ENCODE peak calls at places on chromosomes 11 and 22, in six cellular contexts. I, R, O, A, N and F are unnamed samples.

GRCh38 chr11:66970808-66971442 is 4.2 kb upstream of the C11orf86 start:
- DNase-seq in I (no peak), R (peak), O (peak), A (no peak), N (peak), F (peak)

GRCh38 chr22:39627208-39627607 is 56.7 kb downstream of the CACNA1I start:
- DNase-seq in I (no peak), R (no peak), O (no peak), A (no peak), N (no peak), F (no peak)

GRCh38 chr22:29014773-29015172 is 46.9 kb downstream of the C22orf31 start:
- DNase-seq in I (no peak), R (no peak), O (no peak), A (no peak), N (no peak), F (no peak)

GRCh38 chr22:41445171-41446056 is 1.2 kb downstream of the TOB2 start:
- DNase-seq in I (no peak), R (no peak), O (peak), A (no peak), N (peak), F (no peak)

GRCh38 chr11:123461164-123461563 is 31.1 kb downstream of the GRAMD1B start:
- DNase-seq in I (no peak), R (no peak), O (no peak), A (no peak), N (peak), F (no peak)

GRCh38 chr11:57499413-57499982 is 16.0 kb downstream of the SLC43A1 start:
- DNase-seq in I (peak), R (peak), O (peak), A (peak), N (peak), F (no peak)

GRCh38 chr11:93906486-93906885 is 56.1 kb upstream of the VSTM5 start:
- DNase-seq in I (no peak), R (no peak), O (no peak), A (no peak), N (no peak), F (no peak)

GRCh38 chr22:29476116-29476515 is 3.9 kb upstream of the NEFH start:
- DNase-seq in I (no peak), R (no peak), O (no peak), A (no peak), N (no peak), F (no peak)

GRCh38 chr22:29683536-29683935 is 36.3 kb upstream of the CABP7 start:
- DNase-seq in I (no peak), R (no peak), O (no peak), A (no peak), N (no peak), F (no peak)

GRCh38 chr11:112615238-112615637 is 346.0 kb upstream of the NCAM1 start:
- DNase-seq in I (no peak), R (no peak), O (no peak), A (no peak), N (no peak), F (no peak)

GRCh38 chr11:30019481-30019880 is 2.7 kb upstream of the KCNA4 start:
- DNase-seq in I (no peak), R (no peak), O (no peak), A (no peak), N (no peak), F (no peak)

GRCh38 chr22:23240639-23241389 is 60.5 kb downstream of the BCR start:
- DNase-seq in I (no peak), R (no peak), O (no peak), A (no peak), N (no peak), F (no peak)

GRCh38 chr11:120392791-120393190 is 56.6 kb downstream of the ARHGEF12 start:
- DNase-seq in I (no peak), R (no peak), O (no peak), A (no peak), N (no peak), F (no peak)

GRCh38 chr11:19432370-19433163 is 191.8 kb upstream of the E2F8 start:
- DNase-seq in I (no peak), R (peak), O (no peak), A (no peak), N (no peak), F (no peak)

GRCh38 chr11:11078344-11078743 is 220.5 kb upstream of the ZBED5 start:
- DNase-seq in I (no peak), R (no peak), O (no peak), A (no peak), N (no peak), F (no peak)

GRCh38 chr11:57668467-57668890 is 565 bp downstream of the ZDHHC5 start:
- DNase-seq in I (no peak), R (no peak), O (no peak), A (no peak), N (no peak), F (no peak)

GRCh38 chr11:112042161-112042960 is 17.2 kb downstream of the DLAT start:
- DNase-seq in I (no peak), R (no peak), O (no peak), A (no peak), N (no peak), F (no peak)

GRCh38 chr22:22692707-22693530 is 48.5 kb downstream of the GGTLC2 start:
- DNase-seq in I (no peak), R (no peak), O (peak), A (no peak), N (peak), F (peak)

DNA sequence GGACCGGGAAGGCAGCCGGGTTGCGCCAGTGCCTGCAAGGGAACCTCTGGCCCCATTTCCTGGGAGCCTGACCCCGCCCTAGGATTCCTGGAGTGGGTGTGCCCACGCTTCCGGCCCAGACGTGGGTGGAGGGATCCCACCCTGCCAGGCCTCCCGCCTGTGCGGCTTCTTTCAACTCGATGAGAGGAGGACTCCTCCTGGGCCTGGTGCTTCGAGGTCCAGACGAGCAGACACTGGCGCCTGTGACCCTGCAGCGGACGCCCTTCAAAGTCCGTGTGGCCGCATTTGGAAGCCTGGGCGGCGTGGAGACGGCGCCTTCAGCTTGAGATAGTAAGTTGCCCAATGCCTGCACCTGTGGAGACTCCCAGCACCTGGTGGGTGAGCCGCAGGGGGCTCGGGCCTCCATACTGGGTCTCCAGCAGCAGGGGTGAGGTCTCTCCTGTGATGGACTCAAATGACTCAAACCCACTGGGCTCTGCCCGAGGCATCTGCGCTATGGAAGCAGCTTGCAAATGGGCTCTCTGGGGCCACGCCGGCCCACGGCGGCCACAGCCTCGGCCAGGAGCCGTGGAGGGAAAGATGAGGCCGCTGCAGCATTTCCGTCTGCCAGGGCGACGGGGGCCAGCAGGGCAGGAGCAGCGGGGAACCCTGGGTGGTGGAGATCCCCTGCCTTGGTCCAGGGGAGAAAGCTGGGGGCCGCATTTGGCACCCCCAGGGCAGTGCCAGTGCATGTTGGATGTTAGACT is 64.3 kb upstream of the PPARA start:
- DNase-seq in I (peak), R (no peak), O (peak), A (no peak), N (peak), F (no peak)
- H3K4me3 ChIP-seq in I (peak), R (no peak), O (no peak), A (no peak), N (no peak), F (peak)

GRCh38 chr11:102464037-102464436 is 11.5 kb upstream of the TMEM123 start:
- DNase-seq in I (no peak), R (no peak), O (no peak), A (no peak), N (no peak), F (no peak)

GRCh38 chr11:102467853-102468580 is 15.5 kb upstream of the TMEM123 start:
- DNase-seq in I (no peak), R (no peak), O (no peak), A (no peak), N (no peak), F (no peak)

GRCh38 chr11:102462610-102463009 is 10.0 kb upstream of the TMEM123 start:
- DNase-seq in I (no peak), R (no peak), O (no peak), A (no peak), N (no peak), F (no peak)

GRCh38 chr11:102467080-102467708 is 14.6 kb upstream of the TMEM123 start:
- DNase-seq in I (no peak), R (no peak), O (no peak), A (no peak), N (no peak), F (no peak)

DNA sequence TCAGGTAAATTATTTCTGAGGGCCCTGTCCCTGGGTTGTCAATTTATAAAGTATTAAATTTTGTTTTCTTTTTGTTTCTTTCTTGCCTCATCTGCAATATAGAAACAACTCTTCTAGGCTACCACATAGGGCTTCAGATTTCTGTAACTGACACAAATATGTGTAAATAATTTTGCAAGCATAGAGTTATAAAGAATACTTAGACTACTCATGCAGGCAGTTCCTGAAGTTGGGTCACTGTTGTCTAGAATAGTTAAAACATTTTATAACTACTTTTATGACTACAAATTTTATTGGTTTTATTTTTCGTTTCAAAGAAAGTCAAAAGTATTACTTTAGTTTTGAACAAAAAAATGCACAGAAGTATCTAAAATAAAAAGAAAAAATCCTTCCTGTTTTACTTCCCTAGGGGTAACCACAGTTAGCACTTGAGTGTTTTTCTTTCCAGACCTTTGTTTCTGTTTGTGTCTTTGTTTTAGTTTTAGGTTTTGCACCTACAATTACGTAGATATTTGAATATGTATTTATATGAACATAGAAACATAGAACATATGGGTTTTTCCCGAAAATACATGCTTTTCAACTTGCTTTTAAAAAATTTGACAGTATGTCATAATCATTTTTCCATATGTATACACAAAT is 12.4 kb upstream of the TMEM123 start:
- DNase-seq in I (no peak), R (no peak), O (no peak), A (no peak), N (no peak), F (no peak)
- H3K4me3 ChIP-seq in I (no peak), R (no peak), O (no peak), A (no peak), N (no peak), F (no peak)

GRCh38 chr22:43830931-43831560 is 18.9 kb upstream of the EFCAB6 start:
- DNase-seq in I (no peak), R (no peak), O (peak), A (no peak), N (no peak), F (no peak)

GRCh38 chr22:43832393-43833265 is 20.5 kb upstream of the EFCAB6 start:
- DNase-seq in I (peak), R (no peak), O (peak), A (no peak), N (no peak), F (no peak)

GRCh38 chr22:43829904-43830851 is 18.1 kb upstream of the EFCAB6 start:
- DNase-seq in I (peak), R (peak), O (peak), A (no peak), N (peak), F (no peak)

GRCh38 chr22:43833286-43834240 is 21.5 kb upstream of the EFCAB6 start:
- DNase-seq in I (no peak), R (no peak), O (peak), A (no peak), N (no peak), F (no peak)

GRCh38 chr22:43831561-43832392 is 19.7 kb upstream of the EFCAB6 start:
- DNase-seq in I (peak), R (no peak), O (peak), A (no peak), N (no peak), F (no peak)
- H3K4me3 ChIP-seq in I (no peak), R (no peak), O (no peak), A (no peak), N (no peak), F (no peak)

GRCh38 chr11:36622431-36623136 is 24.5 kb upstream of the RAG2 start:
- DNase-seq in I (no peak), R (no peak), O (no peak), A (no peak), N (no peak), F (no peak)
- H3K4me3 ChIP-seq in I (no peak), R (no peak), O (no peak), A (no peak), N (no peak), F (no peak)

DNA sequence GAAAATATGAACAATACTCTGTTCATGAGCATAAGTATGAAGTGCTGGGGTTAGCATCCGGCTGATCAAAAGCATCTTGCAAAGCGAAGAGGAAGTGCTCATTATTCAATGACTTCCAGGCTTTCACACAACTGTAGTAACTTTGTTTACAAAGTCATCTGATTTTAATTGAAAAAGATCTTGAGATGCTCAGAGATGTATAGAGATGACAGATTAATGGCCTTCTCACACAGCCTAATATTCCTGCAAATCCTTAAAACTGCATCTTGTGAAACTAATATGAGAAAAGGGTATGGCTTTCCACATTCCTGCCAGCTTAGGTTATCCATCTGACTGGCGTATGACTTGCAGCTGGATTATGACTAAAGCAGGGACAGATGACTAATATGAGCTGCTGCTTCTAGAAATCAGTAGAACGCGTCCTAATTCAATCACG is 125.4 kb downstream of the CASP12 start:
- DNase-seq in I (no peak), R (peak), O (no peak), A (no peak), N (no peak), F (peak)
- H3K4me3 ChIP-seq in I (no peak), R (no peak), O (no peak), A (no peak), N (no peak), F (no peak)

DNA sequence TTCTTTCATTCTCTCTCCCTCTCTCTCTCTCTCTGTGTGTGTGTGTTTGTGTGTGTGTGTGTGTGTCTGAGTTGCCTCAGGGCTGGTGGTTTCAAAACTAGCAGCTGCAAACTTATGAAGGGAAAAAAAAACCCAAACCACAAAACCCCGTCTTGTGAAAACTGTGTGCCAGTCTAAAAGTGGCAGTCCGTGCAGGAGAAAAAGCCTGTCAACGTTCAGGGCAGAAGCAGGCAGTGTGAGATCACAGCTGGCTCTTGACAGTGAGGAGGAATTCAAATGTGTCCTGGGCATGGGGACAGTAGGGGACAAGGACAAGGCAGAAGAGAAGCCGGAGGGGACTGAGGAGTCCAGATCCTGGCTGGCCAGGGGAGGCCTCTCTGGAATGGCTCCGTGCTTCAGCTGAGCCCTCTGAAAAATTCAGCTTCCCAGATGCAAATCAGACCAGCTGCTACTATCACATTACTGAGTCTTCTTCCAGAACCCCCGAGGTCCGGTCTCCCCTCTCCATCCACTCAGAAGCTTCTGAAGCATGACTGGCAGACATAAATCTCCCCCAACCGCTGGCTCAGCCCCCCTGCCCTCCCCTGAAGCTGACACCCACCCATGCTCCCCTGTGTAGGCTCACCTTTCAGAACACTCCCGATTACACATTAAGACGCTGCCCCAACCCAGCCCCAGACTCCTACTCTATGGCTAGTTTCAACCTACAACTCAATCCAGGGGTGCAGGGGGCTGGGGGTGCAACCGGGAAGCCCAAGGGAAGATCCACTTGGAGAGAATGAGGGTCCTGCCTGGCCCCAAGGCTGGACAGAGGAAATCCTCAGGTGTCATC is 32.0 kb downstream of the FLI1 start:
- DNase-seq in I (no peak), R (no peak), O (no peak), A (no peak), N (no peak), F (no peak)
- H3K4me3 ChIP-seq in I (no peak), R (no peak), O (no peak), A (no peak), N (no peak), F (no peak)

DNA sequence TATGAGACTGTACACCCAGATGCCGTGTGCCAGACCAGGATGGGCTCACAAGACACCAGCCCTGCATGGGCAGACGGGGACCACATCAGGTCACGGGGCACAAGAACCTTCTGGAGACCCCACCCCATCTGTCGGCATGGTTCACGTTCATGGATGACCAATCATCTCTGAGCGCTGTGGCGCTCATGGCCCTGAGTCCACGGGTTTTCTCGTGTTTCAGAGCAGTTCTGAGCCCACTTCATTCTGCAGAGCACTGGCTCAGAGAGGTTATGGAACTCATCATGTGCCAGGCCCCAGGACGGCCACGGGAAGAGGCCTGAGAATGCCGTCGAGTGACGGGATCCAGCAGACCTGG is 63.0 kb upstream of the PPARA start:
- DNase-seq in I (no peak), R (no peak), O (no peak), A (no peak), N (no peak), F (no peak)
- H3K4me3 ChIP-seq in I (peak), R (no peak), O (no peak), A (no peak), N (no peak), F (peak)